ENCODE peak calls at places on chromosomes 16 and 17, in five cellular contexts. S is stomach, N is GM23338, C is tibial nerve, M is aorta. V is an unnamed sample.
A peak's percentile ranks its signal among the peaks of the same experiment; 100 is the strongest.

GRCh38 chr17:14670861-14671260 is 370.0 kb downstream of the HS3ST3B1 start:
- DNase-seq in S (no peak), N (no peak), C (no peak), M (no peak), V (no peak)

GRCh38 chr16:68074850-68075249 is 10.3 kb upstream of the NFATC3 start:
- DNase-seq in S (peak; percentile 53), N (no peak), C (no peak), M (peak; percentile 52), V (no peak)

GRCh38 chr17:28276011-28276410 is 43.0 kb upstream of the TMEM97 start:
- DNase-seq in S (no peak), N (no peak), C (no peak), M (no peak), V (no peak)

GRCh38 chr17:32551186-32551955 is 64.6 kb downstream of the CDK5R1 start:
- DNase-seq in S (no peak), N (no peak), C (no peak), M (no peak), V (no peak)

GRCh38 chr17:73401911-73402310 is 90.1 kb upstream of the CDC42EP4 start:
- DNase-seq in S (no peak), N (peak; percentile 81), C (no peak), M (peak; percentile 57), V (peak; percentile 49)

GRCh38 chr16:4811773-4812172 is 9.3 kb upstream of the ROGDI start:
- DNase-seq in S (no peak), N (no peak), C (no peak), M (no peak), V (no peak)

GRCh38 chr17:37177234-37177633 is 198.6 kb upstream of the C17orf78 start:
- DNase-seq in S (no peak), N (no peak), C (no peak), M (no peak), V (no peak)

GRCh38 chr16:4801962-4802658 is at the start of gene ROGDI:
- DNase-seq in S (peak; percentile 96), N (peak; percentile 96), C (peak; percentile 44), M (peak; percentile 76), V (peak; percentile 90)

GRCh38 chr17:5179003-5179402 is 12.7 kb downstream of the ZNF594 start:
- DNase-seq in S (no peak), N (no peak), C (no peak), M (no peak), V (no peak)

GRCh38 chr17:17749025-17749772 is 67.9 kb downstream of the RAI1 start:
- DNase-seq in S (no peak), N (peak; percentile 64), C (no peak), M (peak; percentile 75), V (no peak)

GRCh38 chr16:64450170-64450569 is 671.7 kb downstream of the CDH11 start:
- DNase-seq in S (no peak), N (no peak), C (no peak), M (no peak), V (no peak)

GRCh38 chr17:56771975-56772374 is 61.7 kb downstream of the C17orf67 start:
- DNase-seq in S (no peak), N (no peak), C (no peak), M (no peak), V (no peak)

GRCh38 chr17:45145035-45145389 is 3.3 kb upstream of the HEXIM1 start:
- DNase-seq in S (no peak), N (no peak), C (no peak), M (no peak), V (no peak)

GRCh38 chr16:72384651-72385050 is 212.7 kb upstream of the PMFBP1 start:
- DNase-seq in S (no peak), N (no peak), C (no peak), M (no peak), V (no peak)

GRCh38 chr17:40541873-40542561 is 23.3 kb downstream of the CCR7 start:
- DNase-seq in S (no peak), N (no peak), C (peak; percentile 69), M (no peak), V (no peak)

GRCh38 chr16:88785106-88785924 is at the start of gene PIEZO1:
- DNase-seq in S (peak; percentile 82), N (peak; percentile 54), C (peak; percentile 63), M (peak; percentile 81), V (peak; percentile 78)

GRCh38 chr17:8922451-8922850 is 43.1 kb downstream of the PIK3R5 start:
- DNase-seq in S (no peak), N (no peak), C (no peak), M (no peak), V (no peak)

GRCh38 chr17:81906476-81907218 is 4.6 kb downstream of the PCYT2 start:
- DNase-seq in S (no peak), N (peak; percentile 47), C (no peak), M (no peak), V (no peak)

GRCh38 chr16:27245276-27246231 is 23.0 kb downstream of the NSMCE1 start:
- DNase-seq in S (no peak), N (no peak), C (no peak), M (peak; percentile 81), V (no peak)

GRCh38 chr17:35210741-35211140 is 16.5 kb upstream of the SLC35G3 start:
- DNase-seq in S (no peak), N (no peak), C (no peak), M (no peak), V (no peak)

GRCh38 chr17:35214192-35214591 is 20.0 kb upstream of the SLC35G3 start:
- DNase-seq in S (no peak), N (no peak), C (no peak), M (no peak), V (no peak)

GRCh38 chr17:35214631-35215273 is 20.6 kb upstream of the SLC35G3 start:
- DNase-seq in S (no peak), N (no peak), C (no peak), M (no peak), V (no peak)

GRCh38 chr17:35212668-35213067 is 18.5 kb upstream of the SLC35G3 start:
- DNase-seq in S (no peak), N (no peak), C (no peak), M (no peak), V (no peak)

DNA sequence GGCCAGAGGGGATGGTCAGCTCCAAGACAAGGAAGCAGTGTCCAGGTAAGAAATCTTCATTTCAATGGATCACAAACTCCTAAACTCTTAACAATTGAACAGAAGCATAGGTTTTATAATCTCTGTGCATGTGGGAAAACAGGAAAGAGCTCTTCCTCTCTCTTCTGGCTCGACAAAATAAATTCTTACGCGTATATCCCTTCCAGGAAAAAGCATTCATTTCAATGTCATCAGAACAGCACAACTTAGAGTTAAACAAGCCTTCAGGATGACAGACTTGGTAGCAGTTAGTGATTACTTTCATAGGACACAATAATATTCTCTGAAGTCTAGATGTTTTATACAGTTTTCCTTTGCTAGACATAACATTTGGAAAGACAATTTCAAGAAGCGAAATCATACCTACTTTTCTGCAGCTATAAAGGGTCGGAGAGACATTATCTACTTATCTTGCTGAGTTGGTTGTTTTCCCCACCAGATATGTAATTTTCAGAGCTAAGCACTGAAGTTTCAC is 19.3 kb upstream of the SLC35G3 start:
- DNase-seq in S (no peak), N (no peak), C (no peak), M (no peak), V (no peak)
- H3K27ac ChIP-seq in S (peak overlapping the region; percentile 76), N (no peak overlapping the region), C (no peak overlapping the region), M (no peak overlapping the region), V (peak overlapping the region; percentile 55)

GRCh38 chr16:66278111-66278531 is 88.4 kb upstream of the CDH5 start:
- DNase-seq in S (peak; percentile 59), N (no peak), C (no peak), M (no peak), V (no peak)
- H3K27ac ChIP-seq in S (no peak overlapping the region), N (no peak overlapping the region), C (no peak overlapping the region), M (no peak overlapping the region), V (peak overlapping the region; percentile 65)

GRCh38 chr16:30842971-30843370 is 50.9 kb downstream of the BCL7C start:
- DNase-seq in S (no peak), N (no peak), C (no peak), M (no peak), V (no peak)
- H3K27ac ChIP-seq in S (no peak overlapping the region), N (no peak overlapping the region), C (no peak overlapping the region), M (no peak overlapping the region), V (no peak overlapping the region)

DNA sequence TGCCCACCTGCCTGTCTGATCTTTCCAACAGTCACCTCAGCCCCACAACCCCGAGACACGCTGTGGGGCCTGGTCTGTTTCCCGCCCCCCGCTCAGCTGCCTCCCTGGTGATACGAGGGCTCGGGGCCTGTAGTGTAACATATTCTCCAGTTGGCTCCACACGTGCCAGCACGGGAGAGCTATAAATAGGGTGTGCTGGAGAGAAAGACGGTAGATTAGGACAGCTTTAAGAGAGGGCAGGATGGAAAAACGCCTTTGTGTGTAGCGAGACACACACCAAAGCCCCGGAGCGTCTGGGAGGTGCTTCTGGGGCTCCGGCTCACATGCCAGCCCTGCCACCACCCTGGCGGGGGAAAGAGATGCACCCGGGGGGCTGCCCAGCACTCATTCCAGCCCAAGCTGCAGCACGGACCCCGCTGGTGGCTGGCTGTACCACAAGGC is 7.4 kb upstream of the MTSS2 start:
- DNase-seq in S (no peak), N (no peak), C (no peak), M (no peak), V (peak; percentile 68)
- H3K27ac ChIP-seq in S (peak overlapping the region; percentile 85), N (peak overlapping the region; percentile 87), C (peak overlapping the region; percentile 97), M (peak overlapping the region; percentile 97), V (no peak overlapping the region)

GRCh38 chr16:56605475-56605874 is 2.9 kb upstream of the MT2A start:
- DNase-seq in S (no peak), N (no peak), C (no peak), M (no peak), V (no peak)
- H3K27ac ChIP-seq in S (peak overlapping the region; percentile 96), N (no peak overlapping the region), C (peak overlapping the region; percentile 97), M (no peak overlapping the region), V (peak overlapping the region; percentile 93)

GRCh38 chr17:78832541-78832810 is 8.1 kb downstream of the USP36 start:
- DNase-seq in S (no peak), N (no peak), C (no peak), M (no peak), V (no peak)
- H3K27ac ChIP-seq in S (no peak overlapping the region), N (no peak overlapping the region), C (no peak overlapping the region), M (no peak overlapping the region), V (no peak overlapping the region)